ENCODE peak calls at places on chromosome 12, in six cellular contexts. One of them, this sample, is unnamed.

GRCh38 chr12:80551897-80552296 is 107.9 kb downstream of the PTPRQ start:
- DNase-seq in heart left ventricle: no peak
- DNase-seq in lung microvascular endothelial cell: no peak
- DNase-seq in pancreas: no peak
- DNase-seq in M059J: peak
- DNase-seq in GM18507: no peak
- DNase-seq in this sample: no peak

GRCh38 chr12:22653790-22654189 is 28.8 kb downstream of the ETNK1 start:
- DNase-seq in M059J: peak
- DNase-seq in heart left ventricle: no peak
- DNase-seq in GM18507: no peak
- DNase-seq in pancreas: no peak
- DNase-seq in lung microvascular endothelial cell: peak
- DNase-seq in this sample: no peak

GRCh38 chr12:54207539-54208267 is 18.9 kb upstream of the SMUG1 start:
- DNase-seq in GM18507: peak
- DNase-seq in pancreas: peak
- DNase-seq in heart left ventricle: peak
- DNase-seq in lung microvascular endothelial cell: peak
- DNase-seq in M059J: peak
- DNase-seq in this sample: peak

GRCh38 chr12:67594888-67595287 is 53.7 kb upstream of the DYRK2 start:
- DNase-seq in GM18507: no peak
- DNase-seq in pancreas: no peak
- DNase-seq in M059J: peak
- DNase-seq in heart left ventricle: no peak
- DNase-seq in lung microvascular endothelial cell: no peak
- DNase-seq in this sample: no peak

GRCh38 chr12:10214131-10214876 is 1.6 kb downstream of the GABARAPL1 start:
- DNase-seq in heart left ventricle: no peak
- DNase-seq in GM18507: no peak
- DNase-seq in pancreas: no peak
- DNase-seq in lung microvascular endothelial cell: peak
- DNase-seq in M059J: peak
- DNase-seq in this sample: no peak

GRCh38 chr12:2341871-2342270 is 289.1 kb downstream of the CACNA1C start:
- DNase-seq in GM18507: no peak
- DNase-seq in M059J: peak
- DNase-seq in lung microvascular endothelial cell: no peak
- DNase-seq in pancreas: no peak
- DNase-seq in heart left ventricle: no peak
- DNase-seq in this sample: no peak

GRCh38 chr12:124512667-124513296 is 54.6 kb downstream of the NCOR2 start:
- DNase-seq in heart left ventricle: peak
- DNase-seq in pancreas: no peak
- DNase-seq in GM18507: no peak
- DNase-seq in M059J: peak
- DNase-seq in lung microvascular endothelial cell: peak
- DNase-seq in this sample: peak

GRCh38 chr12:38875571-38876228 is 29.7 kb downstream of the CPNE8 start:
- DNase-seq in lung microvascular endothelial cell: peak
- DNase-seq in heart left ventricle: no peak
- DNase-seq in GM18507: no peak
- DNase-seq in M059J: peak
- DNase-seq in pancreas: no peak
- DNase-seq in this sample: no peak

GRCh38 chr12:54394281-54394719 is 9.8 kb upstream of the ZNF385A start:
- DNase-seq in GM18507: no peak
- DNase-seq in lung microvascular endothelial cell: peak
- DNase-seq in heart left ventricle: no peak
- DNase-seq in pancreas: no peak
- DNase-seq in M059J: peak
- DNase-seq in this sample: no peak

GRCh38 chr12:52953181-52953841 is 4.4 kb downstream of the KRT18 start:
- DNase-seq in GM18507: no peak
- DNase-seq in heart left ventricle: no peak
- DNase-seq in pancreas: no peak
- DNase-seq in M059J: peak
- DNase-seq in lung microvascular endothelial cell: no peak
- DNase-seq in this sample: no peak

GRCh38 chr12:3533703-3534386 is 42.8 kb downstream of the PRMT8 start:
- DNase-seq in pancreas: no peak
- DNase-seq in M059J: peak
- DNase-seq in GM18507: no peak
- DNase-seq in lung microvascular endothelial cell: no peak
- DNase-seq in heart left ventricle: peak
- DNase-seq in this sample: peak

GRCh38 chr12:52291267-52291935 is at the start of gene KRT81:
- DNase-seq in GM18507: no peak
- DNase-seq in pancreas: no peak
- DNase-seq in lung microvascular endothelial cell: no peak
- DNase-seq in M059J: no peak
- DNase-seq in heart left ventricle: no peak
- DNase-seq in this sample: no peak

GRCh38 chr12:93089805-93090569 is 160.9 kb upstream of the EEA1 start:
- DNase-seq in GM18507: no peak
- DNase-seq in heart left ventricle: no peak
- DNase-seq in lung microvascular endothelial cell: no peak
- DNase-seq in M059J: peak
- DNase-seq in pancreas: no peak
- DNase-seq in this sample: no peak

GRCh38 chr12:92108651-92109050 is 37.0 kb downstream of the BTG1 start:
- DNase-seq in M059J: peak
- DNase-seq in pancreas: no peak
- DNase-seq in heart left ventricle: peak
- DNase-seq in lung microvascular endothelial cell: no peak
- DNase-seq in GM18507: no peak
- DNase-seq in this sample: peak

GRCh38 chr12:123267991-123268843 is 3.4 kb downstream of the CDK2AP1 start:
- DNase-seq in pancreas: no peak
- DNase-seq in heart left ventricle: peak
- DNase-seq in GM18507: no peak
- DNase-seq in lung microvascular endothelial cell: peak
- DNase-seq in M059J: no peak
- DNase-seq in this sample: peak

GRCh38 chr12:67854351-67854750 is 134.9 kb upstream of the IFNG-AS1 start:
- DNase-seq in lung microvascular endothelial cell: no peak
- DNase-seq in heart left ventricle: no peak
- DNase-seq in GM18507: no peak
- DNase-seq in pancreas: no peak
- DNase-seq in M059J: no peak
- DNase-seq in this sample: no peak

GRCh38 chr12:4154672-4155225 is 118.8 kb upstream of the CCND2 start:
- DNase-seq in GM18507: no peak
- DNase-seq in pancreas: no peak
- DNase-seq in heart left ventricle: no peak
- DNase-seq in M059J: no peak
- DNase-seq in lung microvascular endothelial cell: no peak
- DNase-seq in this sample: no peak

GRCh38 chr12:13167226-13167625 is 29.3 kb upstream of the EMP1 start:
- DNase-seq in heart left ventricle: no peak
- DNase-seq in lung microvascular endothelial cell: no peak
- DNase-seq in pancreas: no peak
- DNase-seq in M059J: peak
- DNase-seq in GM18507: no peak
- DNase-seq in this sample: no peak

GRCh38 chr12:100823988-100824387 is 29.4 kb downstream of the ANO4 start:
- DNase-seq in pancreas: no peak
- DNase-seq in M059J: peak
- DNase-seq in GM18507: no peak
- DNase-seq in heart left ventricle: no peak
- DNase-seq in lung microvascular endothelial cell: peak
- DNase-seq in this sample: no peak

GRCh38 chr12:38528527-38528926 is 212.0 kb downstream of the ALG10B start:
- DNase-seq in lung microvascular endothelial cell: no peak
- DNase-seq in heart left ventricle: no peak
- DNase-seq in GM18507: no peak
- DNase-seq in M059J: no peak
- DNase-seq in pancreas: no peak
- DNase-seq in this sample: no peak

GRCh38 chr12:92654929-92655328 is 47.9 kb upstream of the PLEKHG7 start:
- DNase-seq in lung microvascular endothelial cell: no peak
- DNase-seq in heart left ventricle: no peak
- DNase-seq in GM18507: no peak
- DNase-seq in pancreas: no peak
- DNase-seq in M059J: no peak
- DNase-seq in this sample: peak

GRCh38 chr12:105706321-105706972 is 376.0 kb downstream of the C12orf75 start:
- DNase-seq in M059J: peak
- DNase-seq in lung microvascular endothelial cell: peak
- DNase-seq in pancreas: no peak
- DNase-seq in heart left ventricle: no peak
- DNase-seq in GM18507: no peak
- DNase-seq in this sample: peak

GRCh38 chr12:19683178-19683927 is 244.1 kb downstream of the AEBP2 start:
- DNase-seq in M059J: peak
- DNase-seq in pancreas: no peak
- DNase-seq in lung microvascular endothelial cell: peak
- DNase-seq in GM18507: no peak
- DNase-seq in heart left ventricle: no peak
- DNase-seq in this sample: no peak

GRCh38 chr12:116528498-116528897 is 30.7 kb upstream of the MAP1LC3B2 start:
- DNase-seq in GM18507: no peak
- DNase-seq in lung microvascular endothelial cell: no peak
- DNase-seq in pancreas: no peak
- DNase-seq in M059J: peak
- DNase-seq in heart left ventricle: no peak
- DNase-seq in this sample: no peak

GRCh38 chr12:6966351-6966750 is 4.1 kb downstream of the PHB2 start:
- DNase-seq in GM18507: no peak
- DNase-seq in lung microvascular endothelial cell: no peak
- DNase-seq in M059J: no peak
- DNase-seq in heart left ventricle: no peak
- DNase-seq in pancreas: no peak
- DNase-seq in this sample: no peak

GRCh38 chr12:97837401-97837800 is 374.8 kb downstream of the RMST start:
- DNase-seq in lung microvascular endothelial cell: no peak
- DNase-seq in GM18507: no peak
- DNase-seq in M059J: peak
- DNase-seq in heart left ventricle: no peak
- DNase-seq in pancreas: no peak
- DNase-seq in this sample: no peak

GRCh38 chr12:26247873-26248272 is 52.5 kb downstream of the SSPN start:
- DNase-seq in M059J: no peak
- DNase-seq in lung microvascular endothelial cell: no peak
- DNase-seq in GM18507: no peak
- DNase-seq in pancreas: no peak
- DNase-seq in heart left ventricle: no peak
- DNase-seq in this sample: no peak

GRCh38 chr12:90979019-90979418 is 24.0 kb upstream of the CCER1 start:
- DNase-seq in heart left ventricle: no peak
- DNase-seq in GM18507: no peak
- DNase-seq in M059J: no peak
- DNase-seq in pancreas: no peak
- DNase-seq in lung microvascular endothelial cell: no peak
- DNase-seq in this sample: no peak

GRCh38 chr12:19220205-19220604 is 90.7 kb downstream of the PLEKHA5 start:
- DNase-seq in pancreas: no peak
- DNase-seq in GM18507: no peak
- DNase-seq in M059J: peak
- DNase-seq in heart left ventricle: no peak
- DNase-seq in lung microvascular endothelial cell: no peak
- DNase-seq in this sample: no peak

GRCh38 chr12:90940872-90941499 is 14.0 kb downstream of the CCER1 start:
- DNase-seq in lung microvascular endothelial cell: peak
- DNase-seq in M059J: peak
- DNase-seq in GM18507: no peak
- DNase-seq in pancreas: no peak
- DNase-seq in heart left ventricle: no peak
- DNase-seq in this sample: no peak

GRCh38 chr12:131436922-131437705 is 273.8 kb upstream of the SFSWAP start:
- DNase-seq in lung microvascular endothelial cell: no peak
- DNase-seq in M059J: no peak
- DNase-seq in GM18507: no peak
- DNase-seq in pancreas: no peak
- DNase-seq in heart left ventricle: no peak
- DNase-seq in this sample: no peak

GRCh38 chr12:46908236-46908935 is 82.6 kb upstream of the SLC38A4 start:
- DNase-seq in pancreas: no peak
- DNase-seq in heart left ventricle: no peak
- DNase-seq in lung microvascular endothelial cell: no peak
- DNase-seq in GM18507: no peak
- DNase-seq in M059J: peak
- DNase-seq in this sample: no peak

GRCh38 chr12:27289414-27289813 is 43.2 kb upstream of the BMAL2 start:
- DNase-seq in GM18507: no peak
- DNase-seq in pancreas: no peak
- DNase-seq in heart left ventricle: no peak
- DNase-seq in M059J: peak
- DNase-seq in lung microvascular endothelial cell: no peak
- DNase-seq in this sample: no peak

GRCh38 chr12:93823616-93824410 is 146.6 kb downstream of the CRADD start:
- DNase-seq in pancreas: no peak
- DNase-seq in GM18507: no peak
- DNase-seq in lung microvascular endothelial cell: no peak
- DNase-seq in heart left ventricle: no peak
- DNase-seq in M059J: peak
- DNase-seq in this sample: no peak

GRCh38 chr12:11765817-11766794 is 116.6 kb downstream of the ETV6 start:
- DNase-seq in M059J: peak
- DNase-seq in pancreas: no peak
- DNase-seq in GM18507: no peak
- DNase-seq in heart left ventricle: peak
- DNase-seq in lung microvascular endothelial cell: no peak
- DNase-seq in this sample: peak

GRCh38 chr12:112645586-112645985 is 146.0 kb upstream of the RPH3A start:
- DNase-seq in GM18507: no peak
- DNase-seq in heart left ventricle: no peak
- DNase-seq in lung microvascular endothelial cell: no peak
- DNase-seq in M059J: no peak
- DNase-seq in pancreas: no peak
- DNase-seq in this sample: no peak

GRCh38 chr12:129185855-129186254 is 332.6 kb downstream of the GLT1D1 start:
- DNase-seq in heart left ventricle: no peak
- DNase-seq in GM18507: no peak
- DNase-seq in pancreas: no peak
- DNase-seq in lung microvascular endothelial cell: no peak
- DNase-seq in M059J: no peak
- DNase-seq in this sample: no peak

This sample was measured in right cardiac atrium.